ENCODE peak calls at places on chromosomes 2 and 18, in six cellular contexts. O, V, T, Q, J and L are unnamed samples.

GRCh38 chr2:27264253-27264752 is 1.5 kb upstream of the SLC30A3 start:
- DNase-seq in O (no peak), V (no peak), T (no peak), Q (no peak), J (no peak), L (no peak)

GRCh38 chr2:31411771-31412170 is 2.8 kb downstream of the XDH start:
- DNase-seq in O (no peak), V (no peak), T (no peak), Q (no peak), J (no peak), L (no peak)

GRCh38 chr2:64212346-64212745 is 68.1 kb upstream of the PELI1 start:
- DNase-seq in O (no peak), V (peak), T (peak), Q (peak), J (no peak), L (no peak)

GRCh38 chr2:227536445-227536844 is 62.2 kb upstream of the SCYGR2 start:
- DNase-seq in O (no peak), V (no peak), T (peak), Q (no peak), J (no peak), L (no peak)

GRCh38 chr2:36562973-36563532 is 34.9 kb downstream of the FEZ2 start:
- DNase-seq in O (peak), V (no peak), T (peak), Q (no peak), J (no peak), L (no peak)

GRCh38 chr18:75247041-75247551 is 36.5 kb downstream of the TSHZ1 start:
- DNase-seq in O (no peak), V (peak), T (peak), Q (peak), J (no peak), L (no peak)

GRCh38 chr2:83817511-83817910 is 641.6 kb downstream of the SUCLG1 start:
- DNase-seq in O (no peak), V (no peak), T (peak), Q (peak), J (no peak), L (no peak)

GRCh38 chr2:114113527-114113926 is 223.6 kb downstream of the ACTR3 start:
- DNase-seq in O (no peak), V (no peak), T (no peak), Q (no peak), J (no peak), L (no peak)

GRCh38 chr2:159155315-159155714 is 131.2 kb downstream of the WDSUB1 start:
- DNase-seq in O (no peak), V (no peak), T (no peak), Q (no peak), J (no peak), L (no peak)

GRCh38 chr18:74264303-74265020 is 27.3 kb downstream of the CYB5A start:
- DNase-seq in O (no peak), V (no peak), T (no peak), Q (no peak), J (no peak), L (no peak)

GRCh38 chr2:10964076-10964812 is 52.5 kb downstream of the KCNF1 start:
- DNase-seq in O (no peak), V (no peak), T (no peak), Q (no peak), J (peak), L (no peak)

GRCh38 chr2:208350610-208351009 is 56.0 kb upstream of the PTH2R start:
- DNase-seq in O (no peak), V (peak), T (peak), Q (no peak), J (no peak), L (no peak)

GRCh38 chr2:201058914-201059313 is 12.6 kb downstream of the HYCC2 start:
- DNase-seq in O (no peak), V (no peak), T (no peak), Q (no peak), J (no peak), L (no peak)

GRCh38 chr18:74234326-74235171 is 57.2 kb downstream of the CYB5A start:
- DNase-seq in O (no peak), V (peak), T (peak), Q (no peak), J (no peak), L (no peak)

GRCh38 chr18:74375999-74376398 is 60.4 kb downstream of the C18orf63 start:
- DNase-seq in O (no peak), V (no peak), T (no peak), Q (no peak), J (no peak), L (no peak)

GRCh38 chr2:208359632-208359986 is 47.0 kb upstream of the PTH2R start:
- DNase-seq in O (no peak), V (no peak), T (no peak), Q (no peak), J (peak), L (no peak)

GRCh38 chr2:637406-637776 is 39.8 kb downstream of the TMEM18 start:
- DNase-seq in O (no peak), V (no peak), T (no peak), Q (no peak), J (no peak), L (no peak)

GRCh38 chr18:59779979-59780378 is 82.8 kb upstream of the CCBE1 start:
- DNase-seq in O (no peak), V (peak), T (peak), Q (no peak), J (no peak), L (peak)

GRCh38 chr18:10450986-10451385 is 3.4 kb upstream of the APCDD1 start:
- DNase-seq in O (no peak), V (no peak), T (no peak), Q (no peak), J (no peak), L (no peak)

GRCh38 chr18:10454800-10455550 is 540 bp downstream of the APCDD1 start:
- DNase-seq in O (no peak), V (no peak), T (no peak), Q (no peak), J (no peak), L (no peak)

GRCh38 chr18:10455726-10456453 is 1.5 kb downstream of the APCDD1 start:
- DNase-seq in O (no peak), V (no peak), T (no peak), Q (no peak), J (no peak), L (no peak)

GRCh38 chr18:10453885-10454772 is at the start of gene APCDD1:
- DNase-seq in O (no peak), V (no peak), T (no peak), Q (no peak), J (peak), L (no peak)

DNA sequence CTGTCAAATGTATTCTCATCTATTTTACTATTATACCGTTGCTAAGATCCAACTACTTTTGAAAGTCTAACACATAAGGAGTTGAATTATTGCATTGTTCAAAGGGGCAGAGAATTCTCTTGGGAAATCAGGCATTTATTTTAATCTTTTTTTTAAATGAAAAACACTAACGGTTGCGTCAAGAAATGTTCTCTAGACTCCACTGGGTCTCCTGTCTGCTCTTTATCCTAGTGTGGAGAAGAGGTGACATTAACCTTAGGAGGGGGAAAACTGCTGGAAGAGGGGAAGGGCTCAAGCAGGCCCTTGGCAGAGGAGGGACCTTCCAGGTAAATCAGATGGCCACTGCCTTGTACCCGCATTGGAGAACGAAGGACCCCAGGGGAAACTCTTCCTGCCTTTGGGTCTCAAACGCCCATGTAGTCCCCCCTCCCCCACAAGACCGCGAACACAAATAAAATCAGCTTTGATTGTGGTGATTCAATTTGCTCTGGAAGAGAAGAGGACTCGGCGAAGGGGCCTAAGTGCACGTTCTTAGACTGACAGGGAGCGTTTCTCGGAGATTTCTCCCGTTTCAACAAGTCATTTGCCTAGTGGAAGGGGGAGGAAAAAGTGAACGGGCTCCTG is 1.1 kb upstream of the APCDD1 start:
- DNase-seq in O (no peak), V (no peak), T (peak), Q (no peak), J (no peak), L (no peak)
- H3K4me3 ChIP-seq in O (peak), V (no peak), T (no peak), Q (no peak), J (no peak), L (no peak)

DNA sequence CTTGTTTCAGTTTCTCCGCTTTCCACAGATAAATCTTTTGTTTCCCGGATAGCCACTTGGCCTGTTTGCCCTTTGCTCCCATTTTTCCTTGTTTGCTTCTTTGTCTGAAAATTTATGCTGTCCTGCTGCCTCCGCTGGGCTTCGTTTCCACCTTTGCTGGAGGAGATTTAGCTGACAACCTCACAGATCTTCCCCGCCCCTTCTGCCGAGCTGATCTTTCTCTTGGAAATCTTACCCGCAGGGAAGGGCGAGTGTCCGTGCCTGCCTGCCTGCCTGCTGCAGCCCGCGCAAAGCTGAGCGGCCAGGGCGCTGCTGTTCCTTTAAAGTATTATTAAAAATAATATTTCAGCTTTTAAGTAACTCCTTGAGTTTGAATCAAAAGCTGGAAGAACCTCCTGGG is 1.4 kb upstream of the XRCC5 start:
- DNase-seq in O (no peak), V (no peak), T (no peak), Q (no peak), J (no peak), L (no peak)
- H3K4me3 ChIP-seq in O (no peak), V (no peak), T (no peak), Q (no peak), J (no peak), L (no peak)

DNA sequence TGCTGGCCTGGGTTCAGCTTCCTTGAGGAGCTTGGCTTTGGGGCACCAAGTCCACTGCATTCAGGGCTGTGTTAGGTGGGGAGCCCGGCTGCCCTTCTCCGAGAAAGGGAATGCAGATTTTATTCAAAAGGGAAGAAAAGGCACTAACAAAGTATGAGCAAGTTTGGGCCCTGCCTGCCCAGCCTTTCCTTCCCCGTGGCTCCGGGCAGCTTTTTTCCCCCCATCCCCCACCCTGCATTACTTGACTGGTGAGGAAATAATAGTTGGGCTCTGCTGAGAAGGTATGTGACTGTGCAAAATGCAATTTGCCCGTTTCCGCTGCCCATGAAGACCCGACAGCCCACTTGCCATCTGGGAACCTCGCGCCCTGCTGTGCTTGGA is 82.8 kb downstream of the TCF7L1 start:
- DNase-seq in O (peak), V (no peak), T (no peak), Q (no peak), J (peak), L (no peak)
- H3K4me3 ChIP-seq in O (peak), V (no peak), T (no peak), Q (no peak), J (no peak), L (no peak)

GRCh38 chr2:17593841-17594482 is 53.5 kb downstream of the VSNL1 start:
- DNase-seq in O (no peak), V (no peak), T (peak), Q (no peak), J (no peak), L (no peak)
- H3K4me3 ChIP-seq in O (no peak), V (no peak), T (no peak), Q (no peak), J (no peak), L (no peak)

GRCh38 chr18:7727381-7728076 is 160.4 kb downstream of the PTPRM start:
- DNase-seq in O (no peak), V (no peak), T (no peak), Q (no peak), J (no peak), L (no peak)

GRCh38 chr18:7725473-7725872 is 158.4 kb downstream of the PTPRM start:
- DNase-seq in O (no peak), V (no peak), T (no peak), Q (no peak), J (no peak), L (no peak)

GRCh38 chr18:7726522-7726921 is 159.4 kb downstream of the PTPRM start:
- DNase-seq in O (no peak), V (no peak), T (no peak), Q (no peak), J (no peak), L (no peak)

GRCh38 chr18:7723558-7723957 is 156.4 kb downstream of the PTPRM start:
- DNase-seq in O (no peak), V (no peak), T (no peak), Q (no peak), J (no peak), L (no peak)

DNA sequence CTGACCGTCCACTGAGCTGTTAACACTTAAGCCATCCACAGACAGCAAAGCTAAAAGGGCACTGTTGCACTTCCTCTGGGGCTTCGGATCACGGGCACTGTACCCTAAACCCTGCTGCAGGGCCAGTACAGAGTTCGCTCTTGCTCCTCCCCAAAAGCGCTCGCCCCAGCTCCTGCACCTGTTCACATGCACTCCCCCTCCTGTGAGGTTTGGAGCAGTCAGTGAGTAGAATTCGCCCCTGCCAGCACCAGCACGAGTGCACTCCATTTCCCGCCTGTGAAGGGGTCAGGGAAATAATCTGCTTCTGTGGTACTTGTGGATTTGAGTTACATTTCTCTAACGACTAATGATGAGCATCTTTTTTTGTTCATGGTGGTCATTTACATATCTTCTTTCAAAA is 158.8 kb downstream of the PTPRM start:
- DNase-seq in O (no peak), V (no peak), T (no peak), Q (no peak), J (no peak), L (no peak)
- H3K4me3 ChIP-seq in O (no peak), V (no peak), T (no peak), Q (no peak), J (no peak), L (no peak)